ENCODE peak calls at places on chromosomes 4 and X, in six cellular contexts. One of them, this sample, is unnamed.

GRCh38 chr4:53575552-53575951 is 15.7 kb downstream of the LNX1 start:
- DNase-seq in mesendoderm: no peak
- DNase-seq in IMR-90: no peak
- DNase-seq in neuronal stem cell: no peak
- DNase-seq in H9: no peak
- DNase-seq in H1: no peak
- DNase-seq in this sample: no peak

GRCh38 chr4:1195109-1195671 is 22.8 kb upstream of the SPON2 start:
- DNase-seq in mesendoderm: no peak
- DNase-seq in IMR-90: no peak
- DNase-seq in neuronal stem cell: no peak
- DNase-seq in H9: no peak
- DNase-seq in H1: peak
- DNase-seq in this sample: no peak

GRCh38 chr4:174016251-174016650 is 267.2 kb downstream of the FBXO8 start:
- DNase-seq in mesendoderm: no peak
- DNase-seq in IMR-90: no peak
- DNase-seq in neuronal stem cell: no peak
- DNase-seq in H9: no peak
- DNase-seq in H1: no peak
- DNase-seq in this sample: no peak

GRCh38 chrX:41946973-41947612 is 23.7 kb upstream of the CASK start:
- DNase-seq in mesendoderm: peak
- DNase-seq in IMR-90: no peak
- DNase-seq in neuronal stem cell: no peak
- DNase-seq in H9: no peak
- DNase-seq in H1: no peak
- DNase-seq in this sample: no peak

GRCh38 chrX:124925681-124926080 is 394.0 kb upstream of the TEX13C start:
- DNase-seq in mesendoderm: no peak
- DNase-seq in IMR-90: no peak
- DNase-seq in neuronal stem cell: no peak
- DNase-seq in H9: no peak
- DNase-seq in H1: no peak
- DNase-seq in this sample: no peak

GRCh38 chr4:25770844-25771243 is 91.9 kb downstream of the SEL1L3 start:
- DNase-seq in mesendoderm: no peak
- DNase-seq in IMR-90: no peak
- DNase-seq in neuronal stem cell: no peak
- DNase-seq in H9: no peak
- DNase-seq in H1: no peak
- DNase-seq in this sample: no peak

GRCh38 chr4:30726090-30726668 is 6.0 kb downstream of the PCDH7 start:
- DNase-seq in mesendoderm: no peak
- DNase-seq in IMR-90: no peak
- DNase-seq in neuronal stem cell: no peak
- DNase-seq in H9: no peak
- DNase-seq in H1: no peak
- DNase-seq in this sample: no peak

GRCh38 chr4:23789765-23790164 is 100.1 kb downstream of the PPARGC1A start:
- DNase-seq in mesendoderm: peak
- DNase-seq in IMR-90: peak
- DNase-seq in neuronal stem cell: no peak
- DNase-seq in H9: no peak
- DNase-seq in H1: no peak
- DNase-seq in this sample: peak

GRCh38 chr4:163332526-163333405 is at the start of gene NPY1R:
- DNase-seq in mesendoderm: peak
- DNase-seq in IMR-90: peak
- DNase-seq in neuronal stem cell: peak
- DNase-seq in H9: peak
- DNase-seq in H1: peak
- DNase-seq in this sample: peak

GRCh38 chr4:103397527-103397926 is 199.4 kb upstream of the CENPE start:
- DNase-seq in mesendoderm: no peak
- DNase-seq in IMR-90: no peak
- DNase-seq in neuronal stem cell: no peak
- DNase-seq in H9: no peak
- DNase-seq in H1: no peak
- DNase-seq in this sample: peak

GRCh38 chr4:160831165-160831922 is 1332.5 kb downstream of the FSTL5 start:
- DNase-seq in mesendoderm: no peak
- DNase-seq in IMR-90: no peak
- DNase-seq in neuronal stem cell: no peak
- DNase-seq in H9: no peak
- DNase-seq in H1: no peak
- DNase-seq in this sample: no peak

GRCh38 chr4:83013420-83013867 is 2.8 kb upstream of the LIN54 start:
- DNase-seq in mesendoderm: no peak
- DNase-seq in IMR-90: no peak
- DNase-seq in neuronal stem cell: no peak
- DNase-seq in H9: no peak
- DNase-seq in H1: no peak
- DNase-seq in this sample: no peak

GRCh38 chr4:151717909-151718613 is 42.7 kb downstream of the GATB start:
- DNase-seq in mesendoderm: no peak
- DNase-seq in IMR-90: no peak
- DNase-seq in neuronal stem cell: no peak
- DNase-seq in H9: no peak
- DNase-seq in H1: no peak
- DNase-seq in this sample: no peak

GRCh38 chr4:101304916-101305315 is 42.4 kb downstream of the PPP3CA start:
- DNase-seq in mesendoderm: peak
- DNase-seq in IMR-90: peak
- DNase-seq in neuronal stem cell: no peak
- DNase-seq in H9: no peak
- DNase-seq in H1: no peak
- DNase-seq in this sample: peak

GRCh38 chr4:165096776-165097175 is 15.9 kb downstream of the TMEM192 start:
- DNase-seq in mesendoderm: peak
- DNase-seq in IMR-90: peak
- DNase-seq in neuronal stem cell: peak
- DNase-seq in H9: no peak
- DNase-seq in H1: no peak
- DNase-seq in this sample: peak

GRCh38 chr4:107689912-107690587 is 30.0 kb downstream of the PAPSS1 start:
- DNase-seq in mesendoderm: no peak
- DNase-seq in IMR-90: peak
- DNase-seq in neuronal stem cell: no peak
- DNase-seq in H9: no peak
- DNase-seq in H1: no peak
- DNase-seq in this sample: peak

GRCh38 chrX:94560930-94561329 is 886.9 kb downstream of the FAM133A start:
- DNase-seq in mesendoderm: no peak
- DNase-seq in IMR-90: no peak
- DNase-seq in neuronal stem cell: no peak
- DNase-seq in H9: no peak
- DNase-seq in H1: no peak
- DNase-seq in this sample: no peak

GRCh38 chr4:70927502-70928139 is 25.5 kb downstream of the MOB1B start:
- DNase-seq in mesendoderm: no peak
- DNase-seq in IMR-90: no peak
- DNase-seq in neuronal stem cell: no peak
- DNase-seq in H9: no peak
- DNase-seq in H1: no peak
- DNase-seq in this sample: no peak
- H3K4ac ChIP-seq in mesendoderm: no peak
- H3K4ac ChIP-seq in IMR-90: peak
- H3K4ac ChIP-seq in neuronal stem cell: no peak
- H3K4ac ChIP-seq in H9: no peak
- H3K4ac ChIP-seq in H1: no peak
- H3K4ac ChIP-seq in this sample: no peak

GRCh38 chr4:74661427-74662171 is 132.7 kb downstream of the BTC start:
- DNase-seq in mesendoderm: no peak
- DNase-seq in IMR-90: peak
- DNase-seq in neuronal stem cell: no peak
- DNase-seq in H9: no peak
- DNase-seq in H1: no peak
- DNase-seq in this sample: peak

GRCh38 chr4:74658114-74658513 is 136.2 kb downstream of the BTC start:
- DNase-seq in mesendoderm: no peak
- DNase-seq in IMR-90: no peak
- DNase-seq in neuronal stem cell: no peak
- DNase-seq in H9: no peak
- DNase-seq in H1: no peak
- DNase-seq in this sample: no peak

GRCh38 chr4:74663631-74664030 is 130.7 kb downstream of the BTC start:
- DNase-seq in mesendoderm: no peak
- DNase-seq in IMR-90: no peak
- DNase-seq in neuronal stem cell: no peak
- DNase-seq in H9: no peak
- DNase-seq in H1: no peak
- DNase-seq in this sample: no peak

GRCh38 chr4:74659576-74660411 is 134.5 kb downstream of the BTC start:
- DNase-seq in mesendoderm: peak
- DNase-seq in IMR-90: peak
- DNase-seq in neuronal stem cell: no peak
- DNase-seq in H9: no peak
- DNase-seq in H1: no peak
- DNase-seq in this sample: peak

DNA sequence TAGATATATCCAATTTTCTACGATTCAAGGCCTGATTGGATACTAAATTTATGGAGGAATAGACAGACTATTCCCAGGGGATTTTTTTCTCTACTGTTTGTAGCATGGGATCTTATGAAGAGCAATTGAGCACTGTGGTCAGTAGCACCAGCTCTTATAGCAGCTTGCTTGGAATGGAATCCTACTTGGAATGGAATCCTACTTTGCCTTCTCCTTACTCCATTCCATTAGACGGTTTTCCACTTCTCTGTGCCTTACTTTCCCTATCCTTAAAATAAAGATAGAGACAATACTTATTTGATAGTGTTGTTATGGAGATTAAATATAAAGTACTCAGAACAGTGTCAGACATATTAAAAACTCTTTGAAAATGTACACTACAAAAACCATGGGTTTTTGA is 133.5 kb downstream of the BTC start:
- DNase-seq in mesendoderm: no peak
- DNase-seq in IMR-90: no peak
- DNase-seq in neuronal stem cell: no peak
- DNase-seq in H9: no peak
- DNase-seq in H1: no peak
- DNase-seq in this sample: no peak
- H2BK120ac ChIP-seq in mesendoderm: no peak
- H2BK120ac ChIP-seq in IMR-90: peak
- H2BK120ac ChIP-seq in neuronal stem cell: no peak
- H2BK120ac ChIP-seq in H9: no peak
- H2BK120ac ChIP-seq in H1: no peak
- H2BK120ac ChIP-seq in this sample: no peak

DNA sequence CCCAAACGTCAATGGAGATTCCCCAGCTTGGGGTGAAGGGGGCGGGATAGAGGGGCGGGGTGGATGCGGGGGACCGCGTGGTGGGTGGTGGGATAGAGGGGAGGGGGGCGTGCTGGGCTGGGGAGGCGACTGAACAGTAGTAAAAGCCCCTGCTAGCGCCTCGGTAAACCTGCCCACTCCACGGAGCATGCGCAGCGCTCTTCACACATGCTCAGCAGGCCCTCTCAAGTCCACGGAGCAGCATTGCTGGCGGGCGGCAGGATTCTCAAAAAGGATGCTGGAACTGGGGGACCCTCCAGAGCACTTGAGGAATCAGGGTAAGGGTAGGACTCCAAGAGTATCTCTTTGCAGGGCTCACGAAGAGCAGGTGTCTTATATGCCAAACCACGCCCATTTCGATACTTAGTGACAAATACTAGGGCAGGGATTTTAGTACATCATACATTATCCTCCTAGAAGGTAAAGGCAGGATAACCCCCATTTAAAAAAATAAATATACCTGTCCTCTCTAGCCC is 378 bp upstream of the RPS6KA6 start:
- DNase-seq in mesendoderm: peak
- DNase-seq in IMR-90: peak
- DNase-seq in neuronal stem cell: no peak
- DNase-seq in H9: peak
- DNase-seq in H1: peak
- DNase-seq in this sample: peak
- H4K8ac ChIP-seq in mesendoderm: no peak
- H4K8ac ChIP-seq in IMR-90: peak
- H4K8ac ChIP-seq in neuronal stem cell: no peak
- H4K8ac ChIP-seq in H9: no peak
- H4K8ac ChIP-seq in H1: no peak
- H4K8ac ChIP-seq in this sample: no peak

GRCh38 chr4:168741281-168742173 is 244.7 kb downstream of the PALLD start:
- DNase-seq in mesendoderm: no peak
- DNase-seq in IMR-90: no peak
- DNase-seq in neuronal stem cell: no peak
- DNase-seq in H9: no peak
- DNase-seq in H1: no peak
- DNase-seq in this sample: no peak
- H3K4ac ChIP-seq in mesendoderm: no peak
- H3K4ac ChIP-seq in IMR-90: peak
- H3K4ac ChIP-seq in neuronal stem cell: no peak
- H3K4ac ChIP-seq in H9: no peak
- H3K4ac ChIP-seq in H1: no peak
- H3K4ac ChIP-seq in this sample: no peak

GRCh38 chr4:47913858-47914218 is 545 bp downstream of the NFXL1 start:
- DNase-seq in mesendoderm: peak
- DNase-seq in IMR-90: no peak
- DNase-seq in neuronal stem cell: no peak
- DNase-seq in H9: peak
- DNase-seq in H1: peak
- DNase-seq in this sample: peak
- H2BK120ac ChIP-seq in mesendoderm: no peak
- H2BK120ac ChIP-seq in IMR-90: peak
- H2BK120ac ChIP-seq in neuronal stem cell: peak
- H2BK120ac ChIP-seq in H9: no peak
- H2BK120ac ChIP-seq in H1: no peak
- H2BK120ac ChIP-seq in this sample: no peak

GRCh38 chr4:153218961-153219360 is 14.7 kb downstream of the TRIM2 start:
- DNase-seq in mesendoderm: no peak
- DNase-seq in IMR-90: no peak
- DNase-seq in neuronal stem cell: no peak
- DNase-seq in H9: no peak
- DNase-seq in H1: no peak
- DNase-seq in this sample: no peak

GRCh38 chr4:153217440-153217839 is 13.2 kb downstream of the TRIM2 start:
- DNase-seq in mesendoderm: no peak
- DNase-seq in IMR-90: no peak
- DNase-seq in neuronal stem cell: no peak
- DNase-seq in H9: no peak
- DNase-seq in H1: no peak
- DNase-seq in this sample: peak

GRCh38 chr4:153212755-153213154 is 8.5 kb downstream of the TRIM2 start:
- DNase-seq in mesendoderm: no peak
- DNase-seq in IMR-90: no peak
- DNase-seq in neuronal stem cell: no peak
- DNase-seq in H9: no peak
- DNase-seq in H1: no peak
- DNase-seq in this sample: no peak

GRCh38 chr4:153215976-153216375 is 11.7 kb downstream of the TRIM2 start:
- DNase-seq in mesendoderm: no peak
- DNase-seq in IMR-90: no peak
- DNase-seq in neuronal stem cell: no peak
- DNase-seq in H9: no peak
- DNase-seq in H1: no peak
- DNase-seq in this sample: no peak

GRCh38 chr4:153216546-153216945 is 12.3 kb downstream of the TRIM2 start:
- DNase-seq in mesendoderm: no peak
- DNase-seq in IMR-90: no peak
- DNase-seq in neuronal stem cell: no peak
- DNase-seq in H9: no peak
- DNase-seq in H1: no peak
- DNase-seq in this sample: no peak
- H4K8ac ChIP-seq in mesendoderm: no peak
- H4K8ac ChIP-seq in IMR-90: no peak
- H4K8ac ChIP-seq in neuronal stem cell: no peak
- H4K8ac ChIP-seq in H9: no peak
- H4K8ac ChIP-seq in H1: no peak
- H4K8ac ChIP-seq in this sample: no peak

This sample was measured in mesenchymal stem cell.